ENCODE peak calls at places on chromosomes 1 and 21, in six cellular contexts. One of them, this sample, is unnamed.

GRCh38 chr1:24299901-24300300 is 19.3 kb upstream of the GRHL3 start:
- DNase-seq in mesendoderm: no peak
- DNase-seq in H1: no peak
- DNase-seq in IMR-90: no peak
- DNase-seq in mesenchymal stem cell: no peak
- DNase-seq in neuronal stem cell: no peak
- DNase-seq in this sample: peak

GRCh38 chr1:162213281-162213909 is 143.9 kb downstream of the NOS1AP start:
- DNase-seq in IMR-90: peak
- DNase-seq in mesenchymal stem cell: no peak
- DNase-seq in neuronal stem cell: peak
- DNase-seq in mesendoderm: no peak
- DNase-seq in H1: no peak
- DNase-seq in this sample: no peak

GRCh38 chr1:221716713-221717490 is 25.0 kb downstream of the DUSP10 start:
- DNase-seq in mesenchymal stem cell: peak
- DNase-seq in H1: no peak
- DNase-seq in IMR-90: no peak
- DNase-seq in neuronal stem cell: no peak
- DNase-seq in mesendoderm: peak
- DNase-seq in this sample: no peak

GRCh38 chr1:231016966-231017365 is 23.1 kb downstream of the FAM89A start:
- DNase-seq in IMR-90: no peak
- DNase-seq in neuronal stem cell: no peak
- DNase-seq in mesendoderm: no peak
- DNase-seq in mesenchymal stem cell: no peak
- DNase-seq in H1: no peak
- DNase-seq in this sample: no peak

GRCh38 chr21:32246571-32246970 is 32.3 kb downstream of the MIS18A start:
- DNase-seq in IMR-90: no peak
- DNase-seq in mesenchymal stem cell: no peak
- DNase-seq in H1: no peak
- DNase-seq in neuronal stem cell: no peak
- DNase-seq in mesendoderm: no peak
- DNase-seq in this sample: no peak

GRCh38 chr21:45479691-45480675 is 62.3 kb downstream of the SLC19A1 start:
- DNase-seq in neuronal stem cell: no peak
- DNase-seq in IMR-90: no peak
- DNase-seq in mesenchymal stem cell: no peak
- DNase-seq in H1: no peak
- DNase-seq in mesendoderm: no peak
- DNase-seq in this sample: no peak

GRCh38 chr1:213244664-213245091 is 193.6 kb downstream of the RPS6KC1 start:
- DNase-seq in neuronal stem cell: peak
- DNase-seq in mesenchymal stem cell: peak
- DNase-seq in IMR-90: peak
- DNase-seq in H1: no peak
- DNase-seq in mesendoderm: peak
- DNase-seq in this sample: peak

GRCh38 chr21:29271927-29272333 is 26.8 kb upstream of the BACH1 start:
- DNase-seq in neuronal stem cell: no peak
- DNase-seq in mesendoderm: no peak
- DNase-seq in IMR-90: no peak
- DNase-seq in H1: no peak
- DNase-seq in mesenchymal stem cell: no peak
- DNase-seq in this sample: peak

GRCh38 chr1:101136739-101137138 is 100.1 kb upstream of the S1PR1 start:
- DNase-seq in mesendoderm: peak
- DNase-seq in neuronal stem cell: no peak
- DNase-seq in H1: no peak
- DNase-seq in mesenchymal stem cell: peak
- DNase-seq in IMR-90: peak
- DNase-seq in this sample: peak

GRCh38 chr21:38027901-38028300 is 111.6 kb upstream of the KCNJ6 start:
- DNase-seq in mesendoderm: no peak
- DNase-seq in IMR-90: no peak
- DNase-seq in H1: no peak
- DNase-seq in neuronal stem cell: no peak
- DNase-seq in mesenchymal stem cell: no peak
- DNase-seq in this sample: no peak

GRCh38 chr1:66450847-66451246 is 83.1 kb upstream of the SGIP1 start:
- DNase-seq in IMR-90: no peak
- DNase-seq in mesenchymal stem cell: no peak
- DNase-seq in neuronal stem cell: no peak
- DNase-seq in mesendoderm: no peak
- DNase-seq in H1: no peak
- DNase-seq in this sample: no peak

GRCh38 chr1:17829579-17829978 is 74.4 kb downstream of the ACTL8 start:
- DNase-seq in IMR-90: no peak
- DNase-seq in mesenchymal stem cell: no peak
- DNase-seq in mesendoderm: no peak
- DNase-seq in H1: no peak
- DNase-seq in neuronal stem cell: no peak
- DNase-seq in this sample: no peak

GRCh38 chr1:116290085-116290670 is 82.9 kb upstream of the ATP1A1 start:
- DNase-seq in mesendoderm: no peak
- DNase-seq in IMR-90: no peak
- DNase-seq in neuronal stem cell: no peak
- DNase-seq in mesenchymal stem cell: peak
- DNase-seq in H1: no peak
- DNase-seq in this sample: peak

GRCh38 chr1:196651079-196651478 is 764 bp upstream of the CFH start:
- DNase-seq in mesendoderm: no peak
- DNase-seq in neuronal stem cell: no peak
- DNase-seq in H1: no peak
- DNase-seq in IMR-90: no peak
- DNase-seq in mesenchymal stem cell: no peak
- DNase-seq in this sample: no peak
- H3K4me3 ChIP-seq in mesendoderm: no peak
- H3K4me3 ChIP-seq in neuronal stem cell: no peak
- H3K4me3 ChIP-seq in H1: no peak
- H3K4me3 ChIP-seq in IMR-90: no peak
- H3K4me3 ChIP-seq in mesenchymal stem cell: peak
- H3K4me3 ChIP-seq in this sample: no peak

DNA sequence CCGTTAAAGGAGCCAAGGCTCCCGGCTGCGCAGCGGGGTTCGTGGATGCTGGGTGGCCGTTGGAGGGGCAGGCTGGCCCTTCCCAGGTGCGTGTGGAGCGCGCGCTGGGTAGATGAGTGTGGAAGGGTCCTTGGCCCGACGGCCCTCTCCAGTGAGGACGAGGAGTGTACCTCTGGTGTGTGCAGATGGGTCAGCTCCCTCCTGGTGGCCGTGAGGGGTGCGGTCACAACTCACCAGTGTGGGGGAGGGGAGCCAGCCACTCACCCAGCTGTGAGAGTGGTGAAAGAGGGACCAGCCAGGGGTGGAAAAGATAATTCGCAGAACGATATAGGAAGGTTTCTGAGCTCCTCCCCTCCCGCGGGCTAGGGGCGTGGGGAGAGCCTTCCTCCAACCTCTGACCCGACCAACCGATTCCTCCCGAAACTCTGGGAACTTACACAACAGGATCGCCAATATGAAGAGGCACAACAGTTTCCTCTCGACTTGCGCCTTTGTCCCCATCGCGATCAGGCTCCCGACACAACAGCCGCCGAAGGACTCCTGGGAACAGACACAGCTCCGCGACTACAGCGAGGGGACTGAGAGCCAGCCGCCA is at the start of gene F11R:
- DNase-seq in mesenchymal stem cell: peak
- DNase-seq in IMR-90: no peak
- DNase-seq in H1: peak
- DNase-seq in neuronal stem cell: peak
- DNase-seq in mesendoderm: peak
- DNase-seq in this sample: peak
- H3K4ac ChIP-seq in mesenchymal stem cell: no peak
- H3K4ac ChIP-seq in IMR-90: no peak
- H3K4ac ChIP-seq in H1: peak
- H3K4ac ChIP-seq in neuronal stem cell: peak
- H3K4ac ChIP-seq in mesendoderm: peak
- H3K4ac ChIP-seq in this sample: peak

GRCh38 chr1:119648620-119649004 is 546 bp upstream of the ZNF697 start:
- DNase-seq in mesendoderm: no peak
- DNase-seq in H1: no peak
- DNase-seq in mesenchymal stem cell: no peak
- DNase-seq in neuronal stem cell: no peak
- DNase-seq in IMR-90: no peak
- DNase-seq in this sample: no peak

GRCh38 chr1:119646521-119647227 is 1.4 kb downstream of the ZNF697 start:
- DNase-seq in IMR-90: peak
- DNase-seq in neuronal stem cell: no peak
- DNase-seq in mesendoderm: peak
- DNase-seq in mesenchymal stem cell: peak
- DNase-seq in H1: no peak
- DNase-seq in this sample: peak

GRCh38 chr1:119651133-119651532 is 3.1 kb upstream of the ZNF697 start:
- DNase-seq in H1: no peak
- DNase-seq in mesenchymal stem cell: no peak
- DNase-seq in mesendoderm: peak
- DNase-seq in IMR-90: no peak
- DNase-seq in neuronal stem cell: no peak
- DNase-seq in this sample: peak

GRCh38 chr1:119647734-119648619 is at the start of gene ZNF697:
- DNase-seq in mesenchymal stem cell: peak
- DNase-seq in mesendoderm: peak
- DNase-seq in IMR-90: peak
- DNase-seq in H1: peak
- DNase-seq in neuronal stem cell: peak
- DNase-seq in this sample: peak

DNA sequence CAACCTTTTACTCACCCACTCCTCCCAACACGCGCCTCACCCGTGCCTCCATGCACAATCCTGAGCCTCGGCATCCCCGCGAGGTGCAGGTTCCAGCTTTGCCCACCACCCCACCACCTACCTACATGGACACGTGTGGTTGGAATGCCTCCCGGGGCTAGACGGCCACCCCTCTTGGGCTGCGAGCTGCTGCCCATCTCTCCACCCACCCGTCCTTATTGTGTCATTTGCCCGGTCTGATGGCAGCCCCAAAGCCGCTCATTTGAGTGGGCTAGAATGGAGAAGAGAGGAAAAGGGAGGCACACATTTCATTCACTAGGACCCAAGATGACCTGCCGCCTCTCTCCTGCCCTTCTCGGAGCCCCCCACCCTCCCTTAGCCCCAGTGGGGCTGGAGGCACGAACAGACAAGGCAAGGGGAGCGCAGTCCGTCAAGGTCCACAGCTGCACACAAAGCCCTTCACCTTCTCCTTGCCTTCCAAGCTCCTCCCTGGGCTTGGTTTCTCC is 785 bp downstream of the ZNF697 start:
- DNase-seq in IMR-90: no peak
- DNase-seq in H1: no peak
- DNase-seq in mesenchymal stem cell: no peak
- DNase-seq in neuronal stem cell: no peak
- DNase-seq in mesendoderm: no peak
- DNase-seq in this sample: peak
- H3K4me3 ChIP-seq in IMR-90: peak
- H3K4me3 ChIP-seq in H1: peak
- H3K4me3 ChIP-seq in mesenchymal stem cell: peak
- H3K4me3 ChIP-seq in neuronal stem cell: peak
- H3K4me3 ChIP-seq in mesendoderm: peak
- H3K4me3 ChIP-seq in this sample: peak

DNA sequence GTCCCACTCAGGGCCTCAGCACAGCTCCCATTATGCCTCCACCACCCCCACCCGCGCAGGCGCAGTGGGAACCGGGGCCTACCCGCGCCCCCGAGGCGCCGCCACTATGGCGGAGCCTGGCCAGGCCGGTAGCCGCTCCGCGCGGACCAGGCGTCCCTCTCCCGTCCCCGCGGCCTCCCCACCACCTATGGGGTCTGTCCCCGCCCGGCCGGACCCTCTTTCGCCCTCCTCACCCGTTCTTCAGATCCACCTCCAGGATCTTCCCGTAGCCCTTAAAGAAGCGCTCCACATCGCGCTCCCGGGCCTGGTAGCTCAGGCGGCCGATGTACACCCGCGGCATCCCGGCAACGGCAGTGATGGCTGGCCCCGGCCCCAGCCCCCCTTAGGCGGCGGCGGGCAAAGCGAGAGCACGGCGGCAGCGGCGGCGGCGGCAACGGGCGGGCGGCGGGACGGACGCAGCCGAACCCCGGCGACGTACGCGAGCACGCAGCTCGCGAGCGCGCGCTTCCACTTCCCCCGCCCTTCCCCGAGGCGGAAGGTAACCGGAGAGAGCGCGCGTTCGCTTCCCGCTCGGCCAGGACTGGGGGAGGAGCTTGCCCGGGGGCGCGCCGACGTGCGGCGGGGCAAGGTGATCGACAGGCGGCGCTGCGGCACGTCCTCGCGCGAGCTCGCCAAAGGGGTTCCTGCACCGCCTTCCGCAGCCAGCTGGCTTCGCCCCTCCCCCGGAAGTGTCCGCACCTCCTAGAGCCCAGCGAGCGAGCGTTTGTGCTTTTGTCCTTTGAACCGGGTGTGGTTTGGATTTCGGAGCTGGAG is at the start of gene SRSF4:
- DNase-seq in IMR-90: peak
- DNase-seq in mesendoderm: peak
- DNase-seq in mesenchymal stem cell: peak
- DNase-seq in H1: peak
- DNase-seq in neuronal stem cell: peak
- DNase-seq in this sample: peak
- H3K4ac ChIP-seq in IMR-90: peak
- H3K4ac ChIP-seq in mesendoderm: peak
- H3K4ac ChIP-seq in mesenchymal stem cell: peak
- H3K4ac ChIP-seq in H1: peak
- H3K4ac ChIP-seq in neuronal stem cell: peak
- H3K4ac ChIP-seq in this sample: peak

GRCh38 chr1:78143673-78144072 is 97.9 kb downstream of the GIPC2 start:
- DNase-seq in mesendoderm: no peak
- DNase-seq in IMR-90: no peak
- DNase-seq in H1: no peak
- DNase-seq in mesenchymal stem cell: no peak
- DNase-seq in neuronal stem cell: no peak
- DNase-seq in this sample: no peak
- H3K4me3 ChIP-seq in mesendoderm: no peak
- H3K4me3 ChIP-seq in IMR-90: no peak
- H3K4me3 ChIP-seq in H1: no peak
- H3K4me3 ChIP-seq in mesenchymal stem cell: no peak
- H3K4me3 ChIP-seq in neuronal stem cell: no peak
- H3K4me3 ChIP-seq in this sample: no peak

This sample was measured in trophoblast cell.